ENCODE peak calls at places on chromosome 21, in nine cellular contexts. D, K, V, B, M, A, U, H and I are unnamed samples.
A peak's percentile ranks its signal among the peaks of the same experiment; 100 is the strongest.

GRCh38 chr21:17462276-17462981 is 50.4 kb upstream of the CXADR start:
- DNase-seq in D (no peak), K (no peak), V (no peak), B (no peak), M (no peak), A (no peak), U (peak; percentile 82), H (no peak), I (no peak)

GRCh38 chr21:45026833-45027232 is 47.5 kb upstream of the ADARB1 start:
- DNase-seq in D (no peak), K (peak; percentile 73), V (no peak), B (peak; percentile 45), M (peak; percentile 43), A (no peak), U (no peak), H (no peak), I (no peak)

GRCh38 chr21:44914176-44914874 is 6.4 kb downstream of the ITGB2 start:
- DNase-seq in D (no peak), K (no peak), V (peak; percentile 60), B (no peak), M (peak; percentile 64), A (no peak), U (no peak), H (no peak), I (no peak)

GRCh38 chr21:45892156-45892919 is 89.2 kb upstream of the COL6A1 start:
- DNase-seq in D (peak; percentile 64), K (no peak), V (peak; percentile 25), B (no peak), M (peak; percentile 38), A (no peak), U (peak; percentile 31), H (no peak), I (no peak)

GRCh38 chr21:31136891-31137290 is 98.6 kb upstream of the KRTAP19-8 start:
- DNase-seq in D (no peak), K (no peak), V (no peak), B (peak; percentile 72), M (no peak), A (peak; percentile 26), U (no peak), H (peak; percentile 17), I (peak; percentile 93)

GRCh38 chr21:32886339-32886738 is 114.8 kb upstream of the PAXBP1 start:
- DNase-seq in D (no peak), K (no peak), V (peak; percentile 38), B (no peak), M (no peak), A (no peak), U (no peak), H (no peak), I (no peak)

GRCh38 chr21:17513214-17514123 is 626 bp downstream of the CXADR start:
- DNase-seq in D (no peak), K (peak; percentile 75), V (peak; percentile 32), B (peak; percentile 64), M (no peak), A (peak; percentile 56), U (peak; percentile 58), H (peak; percentile 41), I (peak; percentile 39)

GRCh38 chr21:40166291-40166843 is 299.1 kb downstream of the PCP4 start:
- DNase-seq in D (no peak), K (peak; percentile 66), V (no peak), B (no peak), M (no peak), A (no peak), U (no peak), H (no peak), I (no peak)

GRCh38 chr21:25528511-25528910 is 78.8 kb downstream of the MRPL39 start:
- DNase-seq in D (no peak), K (no peak), V (no peak), B (no peak), M (no peak), A (no peak), U (no peak), H (no peak), I (no peak)

GRCh38 chr21:36565616-36566015 is 85.7 kb upstream of the CLDN14 start:
- DNase-seq in D (no peak), K (no peak), V (no peak), B (no peak), M (no peak), A (no peak), U (no peak), H (no peak), I (no peak)

GRCh38 chr21:17548262-17548661 is 35.4 kb downstream of the CXADR start:
- DNase-seq in D (no peak), K (no peak), V (no peak), B (no peak), M (no peak), A (no peak), U (no peak), H (no peak), I (peak; percentile 30)

GRCh38 chr21:44988607-44989537 is 49.0 kb downstream of the SLX9 start:
- DNase-seq in D (peak; percentile 46), K (no peak), V (no peak), B (no peak), M (peak; percentile 36), A (no peak), U (no peak), H (no peak), I (no peak)

GRCh38 chr21:37032877-37033471 is 26.5 kb downstream of the RIPPLY3 start:
- DNase-seq in D (no peak), K (no peak), V (no peak), B (peak; percentile 66), M (no peak), A (no peak), U (no peak), H (peak; percentile 69), I (peak; percentile 42)

GRCh38 chr21:44854391-44854663 is 19.2 kb downstream of the PTTG1IP start:
- DNase-seq in D (peak; percentile 31), K (no peak), V (no peak), B (no peak), M (no peak), A (no peak), U (no peak), H (no peak), I (no peak)

GRCh38 chr21:32112194-32112593 is 166.7 kb downstream of the MIS18A start:
- DNase-seq in D (no peak), K (no peak), V (no peak), B (no peak), M (no peak), A (no peak), U (no peak), H (no peak), I (no peak)

GRCh38 chr21:22880573-22880972 is 1882.4 kb downstream of the NCAM2 start:
- DNase-seq in D (no peak), K (no peak), V (no peak), B (no peak), M (no peak), A (no peak), U (no peak), H (no peak), I (no peak)

GRCh38 chr21:32844653-32845443 is 73.3 kb upstream of the PAXBP1 start:
- DNase-seq in D (no peak), K (no peak), V (no peak), B (peak; percentile 62), M (no peak), A (no peak), U (no peak), H (peak; percentile 14), I (peak; percentile 70)

GRCh38 chr21:16426936-16427335 is 697.2 kb downstream of the USP25 start:
- DNase-seq in D (no peak), K (no peak), V (no peak), B (no peak), M (no peak), A (no peak), U (no peak), H (no peak), I (no peak)

GRCh38 chr21:17780539-17780938 is 38.6 kb downstream of the C21orf91 start:
- DNase-seq in D (no peak), K (no peak), V (peak; percentile 66), B (no peak), M (no peak), A (no peak), U (no peak), H (no peak), I (no peak)

GRCh38 chr21:32403201-32403701 is 9.3 kb upstream of the EVA1C start:
- DNase-seq in D (no peak), K (peak; percentile 84), V (peak; percentile 65), B (peak; percentile 81), M (peak; percentile 68), A (peak; percentile 83), U (peak; percentile 70), H (peak; percentile 45), I (peak; percentile 89)

GRCh38 chr21:14766241-14766640 is 220.1 kb upstream of the SAMSN1 start:
- DNase-seq in D (no peak), K (peak; percentile 52), V (no peak), B (no peak), M (no peak), A (no peak), U (no peak), H (no peak), I (no peak)

GRCh38 chr21:32807717-32808380 is 36.3 kb upstream of the PAXBP1 start:
- DNase-seq in D (no peak), K (peak; percentile 44), V (no peak), B (no peak), M (no peak), A (peak; percentile 48), U (peak; percentile 37), H (no peak), I (no peak)

GRCh38 chr21:43801006-43801783 is 11.8 kb downstream of the RRP1 start:
- DNase-seq in D (no peak), K (no peak), V (no peak), B (no peak), M (no peak), A (no peak), U (no peak), H (no peak), I (no peak)
- H3K4me3 ChIP-seq in D (no peak overlapping the region), K (no peak overlapping the region), V (no peak overlapping the region), B (no peak overlapping the region), M (no peak overlapping the region), A (no peak overlapping the region), U (no peak overlapping the region), H (no peak overlapping the region), I (no peak overlapping the region)

GRCh38 chr21:38988211-38989096 is 182.7 kb downstream of the ETS2 start:
- DNase-seq in D (no peak), K (peak; percentile 69), V (no peak), B (no peak), M (no peak), A (no peak), U (no peak), H (peak; percentile 14), I (no peak)
- H3K4me1 ChIP-seq in D (peaks cover 80% of the 10 kb centered on the region), K (peaks cover 31% of the 10 kb centered on the region), V (no peaks in the 10 kb centered on the region), B (peaks cover 4% of the 10 kb centered on the region), M (peaks cover 4% of the 10 kb centered on the region), A (no peaks in the 10 kb centered on the region), U (peaks cover 12% of the 10 kb centered on the region), H (peaks cover 31% of the 10 kb centered on the region), I (peaks cover 60% of the 10 kb centered on the region)

DNA sequence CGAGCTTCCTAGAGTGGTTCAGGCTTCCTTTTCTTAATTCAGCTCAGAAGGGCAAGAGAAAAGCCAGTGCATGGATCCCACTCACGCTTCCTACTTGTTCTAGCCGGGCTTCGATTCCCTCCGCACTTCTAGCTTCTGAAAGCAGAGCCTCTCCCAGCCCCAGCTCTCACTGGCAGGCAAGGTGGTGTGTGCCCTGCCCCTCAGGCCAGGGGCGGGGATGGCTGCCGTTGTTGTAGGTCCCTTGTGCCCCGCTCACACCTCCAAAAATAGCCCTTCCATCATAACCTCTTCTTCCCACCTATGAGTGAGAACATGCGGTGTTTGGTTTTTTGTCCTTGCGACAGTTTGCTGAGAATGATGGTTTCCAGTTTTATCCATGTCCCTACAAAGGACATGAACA is 31.6 kb downstream of the BACE2 start:
- DNase-seq in D (no peak), K (no peak), V (no peak), B (no peak), M (no peak), A (no peak), U (no peak), H (no peak), I (no peak)
- H3K4me3 ChIP-seq in D (no peak overlapping the region), K (no peak overlapping the region), V (no peak overlapping the region), B (no peak overlapping the region), M (no peak overlapping the region), A (no peak overlapping the region), U (no peak overlapping the region), H (no peak overlapping the region), I (no peak overlapping the region)

GRCh38 chr21:41919666-41920398 is 34.0 kb downstream of the C2CD2 start:
- DNase-seq in D (no peak), K (no peak), V (no peak), B (no peak), M (no peak), A (no peak), U (no peak), H (no peak), I (no peak)
- H3K4me1 ChIP-seq in D (no peaks in the 10 kb centered on the region), K (no peaks in the 10 kb centered on the region), V (peaks cover 16% of the 10 kb centered on the region), B (peaks cover 40% of the 10 kb centered on the region), M (no peaks in the 10 kb centered on the region), A (no peaks in the 10 kb centered on the region), U (no peaks in the 10 kb centered on the region), H (peaks cover 2% of the 10 kb centered on the region), I (no peaks in the 10 kb centered on the region)